ENCODE peak calls at places on chromosomes 4 and X, in nine cellular contexts. One of them, this sample, is unnamed.

GRCh38 chr4:14749910-14750309 is 252.4 kb upstream of the CPEB2 start:
- DNase-seq in cardiac fibroblast: peak; percentile 50
- DNase-seq in choroid plexus epithelial cell: peak; percentile 68
- DNase-seq in AG04450: no peak
- DNase-seq in K562: peak; percentile 8
- DNase-seq in psoas muscle: no peak
- DNase-seq in lower lobe of right lung: peak; percentile 45
- DNase-seq in GM06990: no peak
- DNase-seq in tibial artery: no peak
- DNase-seq in this sample: no peak

GRCh38 chrX:966396-967070 is 245.9 kb downstream of the CRLF2 start:
- DNase-seq in cardiac fibroblast: no peak
- DNase-seq in choroid plexus epithelial cell: no peak
- DNase-seq in AG04450: no peak
- DNase-seq in K562: no peak
- DNase-seq in psoas muscle: no peak
- DNase-seq in lower lobe of right lung: no peak
- DNase-seq in GM06990: no peak
- DNase-seq in tibial artery: no peak
- DNase-seq in this sample: peak; percentile 78

GRCh38 chrX:9997041-9997440 is 29.9 kb downstream of the CLDN34 start:
- DNase-seq in cardiac fibroblast: no peak
- DNase-seq in choroid plexus epithelial cell: no peak
- DNase-seq in AG04450: no peak
- DNase-seq in K562: no peak
- DNase-seq in psoas muscle: no peak
- DNase-seq in lower lobe of right lung: no peak
- DNase-seq in GM06990: no peak
- DNase-seq in tibial artery: no peak
- DNase-seq in this sample: no peak

GRCh38 chr4:6487466-6487865 is 15.1 kb upstream of the PPP2R2C start:
- DNase-seq in cardiac fibroblast: no peak
- DNase-seq in choroid plexus epithelial cell: no peak
- DNase-seq in AG04450: no peak
- DNase-seq in K562: no peak
- DNase-seq in psoas muscle: no peak
- DNase-seq in lower lobe of right lung: no peak
- DNase-seq in GM06990: no peak
- DNase-seq in tibial artery: no peak
- DNase-seq in this sample: no peak

GRCh38 chr4:78227411-78228057 is 170.4 kb downstream of the FRAS1 start:
- DNase-seq in cardiac fibroblast: no peak
- DNase-seq in choroid plexus epithelial cell: no peak
- DNase-seq in AG04450: no peak
- DNase-seq in K562: no peak
- DNase-seq in psoas muscle: no peak
- DNase-seq in lower lobe of right lung: no peak
- DNase-seq in GM06990: no peak
- DNase-seq in tibial artery: no peak
- DNase-seq in this sample: no peak

GRCh38 chrX:71212536-71212935 is 10.5 kb upstream of the GJB1 start:
- DNase-seq in cardiac fibroblast: no peak
- DNase-seq in choroid plexus epithelial cell: no peak
- DNase-seq in AG04450: no peak
- DNase-seq in K562: no peak
- DNase-seq in psoas muscle: no peak
- DNase-seq in lower lobe of right lung: no peak
- DNase-seq in GM06990: no peak
- DNase-seq in tibial artery: no peak
- DNase-seq in this sample: no peak

GRCh38 chr4:133498149-133498548 is 349.1 kb downstream of the PCDH10 start:
- DNase-seq in cardiac fibroblast: peak; percentile 25
- DNase-seq in choroid plexus epithelial cell: no peak
- DNase-seq in AG04450: no peak
- DNase-seq in K562: no peak
- DNase-seq in psoas muscle: no peak
- DNase-seq in lower lobe of right lung: no peak
- DNase-seq in GM06990: no peak
- DNase-seq in tibial artery: no peak
- DNase-seq in this sample: no peak

GRCh38 chr4:76654796-76655195 is 219.8 kb downstream of the SHROOM3 start:
- DNase-seq in cardiac fibroblast: no peak
- DNase-seq in choroid plexus epithelial cell: no peak
- DNase-seq in AG04450: no peak
- DNase-seq in K562: no peak
- DNase-seq in psoas muscle: no peak
- DNase-seq in lower lobe of right lung: no peak
- DNase-seq in GM06990: no peak
- DNase-seq in tibial artery: no peak
- DNase-seq in this sample: no peak

GRCh38 chr4:93671093-93671492 is 157.5 kb upstream of the ATOH1 start:
- DNase-seq in cardiac fibroblast: no peak
- DNase-seq in choroid plexus epithelial cell: no peak
- DNase-seq in AG04450: no peak
- DNase-seq in K562: no peak
- DNase-seq in psoas muscle: no peak
- DNase-seq in lower lobe of right lung: no peak
- DNase-seq in GM06990: no peak
- DNase-seq in tibial artery: no peak
- DNase-seq in this sample: no peak

GRCh38 chr4:86957214-86957613 is 22.4 kb downstream of the AFF1 start:
- DNase-seq in cardiac fibroblast: peak; percentile 77
- DNase-seq in choroid plexus epithelial cell: peak; percentile 87
- DNase-seq in AG04450: no peak
- DNase-seq in K562: no peak
- DNase-seq in psoas muscle: no peak
- DNase-seq in lower lobe of right lung: no peak
- DNase-seq in GM06990: no peak
- DNase-seq in tibial artery: no peak
- DNase-seq in this sample: no peak

GRCh38 chrX:7378406-7378805 is 230.5 kb upstream of the PUDP start:
- DNase-seq in cardiac fibroblast: no peak
- DNase-seq in choroid plexus epithelial cell: no peak
- DNase-seq in AG04450: no peak
- DNase-seq in K562: no peak
- DNase-seq in psoas muscle: no peak
- DNase-seq in lower lobe of right lung: no peak
- DNase-seq in GM06990: no peak
- DNase-seq in tibial artery: no peak
- DNase-seq in this sample: no peak

GRCh38 chr4:16952896-16953605 is 54.6 kb upstream of the LDB2 start:
- DNase-seq in cardiac fibroblast: no peak
- DNase-seq in choroid plexus epithelial cell: no peak
- DNase-seq in AG04450: no peak
- DNase-seq in K562: no peak
- DNase-seq in psoas muscle: no peak
- DNase-seq in lower lobe of right lung: no peak
- DNase-seq in GM06990: no peak
- DNase-seq in tibial artery: no peak
- DNase-seq in this sample: no peak

GRCh38 chr4:10243856-10244255 is 127.3 kb upstream of the WDR1 start:
- DNase-seq in cardiac fibroblast: no peak
- DNase-seq in choroid plexus epithelial cell: no peak
- DNase-seq in AG04450: no peak
- DNase-seq in K562: no peak
- DNase-seq in psoas muscle: no peak
- DNase-seq in lower lobe of right lung: no peak
- DNase-seq in GM06990: no peak
- DNase-seq in tibial artery: no peak
- DNase-seq in this sample: no peak

GRCh38 chr4:2925931-2926860 is 37.0 kb downstream of the NOP14 start:
- DNase-seq in cardiac fibroblast: no peak
- DNase-seq in choroid plexus epithelial cell: no peak
- DNase-seq in AG04450: no peak
- DNase-seq in K562: no peak
- DNase-seq in psoas muscle: peak; percentile 46
- DNase-seq in lower lobe of right lung: peak; percentile 38
- DNase-seq in GM06990: no peak
- DNase-seq in tibial artery: peak; percentile 62
- DNase-seq in this sample: no peak

GRCh38 chrX:121161501-121161933 is 114.1 kb downstream of the GLUD2 start:
- DNase-seq in cardiac fibroblast: no peak
- DNase-seq in choroid plexus epithelial cell: no peak
- DNase-seq in AG04450: no peak
- DNase-seq in K562: peak; percentile 88
- DNase-seq in psoas muscle: no peak
- DNase-seq in lower lobe of right lung: no peak
- DNase-seq in GM06990: no peak
- DNase-seq in tibial artery: no peak
- DNase-seq in this sample: no peak

GRCh38 chr4:141652161-141652778 is 15.9 kb downstream of the IL15 start:
- DNase-seq in cardiac fibroblast: no peak
- DNase-seq in choroid plexus epithelial cell: peak; percentile 89
- DNase-seq in AG04450: peak; percentile 61
- DNase-seq in K562: no peak
- DNase-seq in psoas muscle: no peak
- DNase-seq in lower lobe of right lung: no peak
- DNase-seq in GM06990: no peak
- DNase-seq in tibial artery: no peak
- DNase-seq in this sample: no peak

GRCh38 chr4:156378053-156378665 is 424.5 kb upstream of the CTSO start:
- DNase-seq in cardiac fibroblast: peak; percentile 87
- DNase-seq in choroid plexus epithelial cell: peak; percentile 73
- DNase-seq in AG04450: peak; percentile 54
- DNase-seq in K562: no peak
- DNase-seq in psoas muscle: no peak
- DNase-seq in lower lobe of right lung: no peak
- DNase-seq in GM06990: no peak
- DNase-seq in tibial artery: no peak
- DNase-seq in this sample: no peak
- TF ChIP-seq CTCF in cardiac fibroblast: peak; percentile 84
- TF ChIP-seq CTCF in choroid plexus epithelial cell: peak; percentile 70
- TF ChIP-seq CTCF in AG04450: peak; percentile 87
- TF ChIP-seq CTCF in K562: no peak
- TF ChIP-seq CTCF in psoas muscle: peak; percentile 13
- TF ChIP-seq CTCF in lower lobe of right lung: no peak
- TF ChIP-seq CTCF in GM06990: peak; percentile 41
- TF ChIP-seq CTCF in tibial artery: peak; percentile 36
- TF ChIP-seq CTCF in this sample: peak; percentile 54

GRCh38 chrX:106170318-106170717 is 2.2 kb downstream of the PWWP3B start:
- DNase-seq in cardiac fibroblast: peak; percentile 23
- DNase-seq in choroid plexus epithelial cell: peak; percentile 73
- DNase-seq in AG04450: no peak
- DNase-seq in K562: no peak
- DNase-seq in psoas muscle: no peak
- DNase-seq in lower lobe of right lung: no peak
- DNase-seq in GM06990: no peak
- DNase-seq in tibial artery: no peak
- DNase-seq in this sample: no peak
- TF ChIP-seq CTCF in cardiac fibroblast: peak; percentile 47
- TF ChIP-seq CTCF in choroid plexus epithelial cell: peak; percentile 64
- TF ChIP-seq CTCF in AG04450: peak; percentile 13
- TF ChIP-seq CTCF in K562: no peak
- TF ChIP-seq CTCF in psoas muscle: peak; percentile 56
- TF ChIP-seq CTCF in lower lobe of right lung: peak; percentile 36
- TF ChIP-seq CTCF in GM06990: peak; percentile 35
- TF ChIP-seq CTCF in tibial artery: no peak
- TF ChIP-seq CTCF in this sample: peak; percentile 59

GRCh38 chr4:37068580-37068979 is 176.0 kb upstream of the NWD2 start:
- DNase-seq in cardiac fibroblast: no peak
- DNase-seq in choroid plexus epithelial cell: no peak
- DNase-seq in AG04450: no peak
- DNase-seq in K562: peak; percentile 14
- DNase-seq in psoas muscle: no peak
- DNase-seq in lower lobe of right lung: no peak
- DNase-seq in GM06990: no peak
- DNase-seq in tibial artery: no peak
- DNase-seq in this sample: no peak
- TF ChIP-seq CTCF in cardiac fibroblast: no peak
- TF ChIP-seq CTCF in choroid plexus epithelial cell: no peak
- TF ChIP-seq CTCF in AG04450: no peak
- TF ChIP-seq CTCF in K562: peak; percentile 36
- TF ChIP-seq CTCF in psoas muscle: no peak
- TF ChIP-seq CTCF in lower lobe of right lung: no peak
- TF ChIP-seq CTCF in GM06990: peak; percentile 65
- TF ChIP-seq CTCF in tibial artery: no peak
- TF ChIP-seq CTCF in this sample: no peak

GRCh38 chrX:132613801-132614200 is 125.0 kb upstream of the MBNL3 start:
- DNase-seq in cardiac fibroblast: no peak
- DNase-seq in choroid plexus epithelial cell: no peak
- DNase-seq in AG04450: no peak
- DNase-seq in K562: no peak
- DNase-seq in psoas muscle: no peak
- DNase-seq in lower lobe of right lung: no peak
- DNase-seq in GM06990: no peak
- DNase-seq in tibial artery: no peak
- DNase-seq in this sample: no peak

GRCh38 chrX:132610536-132610935 is 121.7 kb upstream of the MBNL3 start:
- DNase-seq in cardiac fibroblast: no peak
- DNase-seq in choroid plexus epithelial cell: no peak
- DNase-seq in AG04450: no peak
- DNase-seq in K562: no peak
- DNase-seq in psoas muscle: no peak
- DNase-seq in lower lobe of right lung: no peak
- DNase-seq in GM06990: no peak
- DNase-seq in tibial artery: no peak
- DNase-seq in this sample: no peak

GRCh38 chrX:132612990-132613564 is 124.2 kb upstream of the MBNL3 start:
- DNase-seq in cardiac fibroblast: peak; percentile 43
- DNase-seq in choroid plexus epithelial cell: peak; percentile 51
- DNase-seq in AG04450: no peak
- DNase-seq in K562: peak; percentile 23
- DNase-seq in psoas muscle: peak; percentile 67
- DNase-seq in lower lobe of right lung: peak; percentile 49
- DNase-seq in GM06990: no peak
- DNase-seq in tibial artery: no peak
- DNase-seq in this sample: no peak

GRCh38 chrX:132615396-132616131 is 126.7 kb upstream of the MBNL3 start:
- DNase-seq in cardiac fibroblast: peak; percentile 51
- DNase-seq in choroid plexus epithelial cell: peak; percentile 65
- DNase-seq in AG04450: no peak
- DNase-seq in K562: peak; percentile 52
- DNase-seq in psoas muscle: no peak
- DNase-seq in lower lobe of right lung: peak; percentile 30
- DNase-seq in GM06990: no peak
- DNase-seq in tibial artery: no peak
- DNase-seq in this sample: no peak

DNA sequence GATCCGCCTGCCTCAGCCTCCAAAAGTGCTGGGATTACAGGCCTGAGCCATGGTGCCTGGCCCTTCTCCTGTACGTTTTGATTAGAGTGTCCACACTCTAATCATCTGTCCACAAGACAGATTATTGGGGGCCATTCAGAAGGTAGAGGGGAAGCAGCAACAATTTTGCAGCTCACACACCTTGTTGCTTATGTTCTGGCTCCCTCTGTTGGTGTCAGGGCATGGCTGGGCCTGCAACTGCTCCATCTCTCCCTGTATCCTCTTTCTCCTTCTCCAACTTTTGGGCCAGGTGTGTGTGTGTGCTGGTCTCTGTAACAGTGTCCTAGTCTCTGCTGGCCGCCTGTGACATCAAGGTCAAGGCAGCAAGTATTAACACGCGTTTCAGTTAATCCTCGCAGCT is 125.5 kb upstream of the MBNL3 start:
- DNase-seq in cardiac fibroblast: no peak
- DNase-seq in choroid plexus epithelial cell: peak; percentile 6
- DNase-seq in AG04450: no peak
- DNase-seq in K562: peak; percentile 3
- DNase-seq in psoas muscle: no peak
- DNase-seq in lower lobe of right lung: no peak
- DNase-seq in GM06990: no peak
- DNase-seq in tibial artery: no peak
- DNase-seq in this sample: no peak
- TF ChIP-seq CTCF in cardiac fibroblast: peak; percentile 34
- TF ChIP-seq CTCF in choroid plexus epithelial cell: peak; percentile 54
- TF ChIP-seq CTCF in AG04450: peak; percentile 34
- TF ChIP-seq CTCF in K562: no peak
- TF ChIP-seq CTCF in psoas muscle: no peak
- TF ChIP-seq CTCF in lower lobe of right lung: no peak
- TF ChIP-seq CTCF in GM06990: peak; percentile 33
- TF ChIP-seq CTCF in tibial artery: no peak
- TF ChIP-seq CTCF in this sample: peak; percentile 55

This sample was measured in osteocyte.